ENCODE peak calls at places on chromosomes 11 and 22, in seven cellular contexts. One of them, this sample, is unnamed.

GRCh38 chr11:44681698-44682097 is 45.1 kb upstream of the TSPAN18 start:
- DNase-seq in HepG2: no peak
- DNase-seq in HCT116: no peak
- DNase-seq in H1: no peak
- DNase-seq in K562: no peak
- DNase-seq in GM12878: no peak
- DNase-seq in SK-N-SH: no peak
- DNase-seq in this sample: peak

GRCh38 chr22:46871826-46872225 is 109.4 kb downstream of the TBC1D22A start:
- DNase-seq in HepG2: no peak
- DNase-seq in HCT116: no peak
- DNase-seq in H1: no peak
- DNase-seq in K562: no peak
- DNase-seq in GM12878: no peak
- DNase-seq in SK-N-SH: no peak
- DNase-seq in this sample: no peak

GRCh38 chr11:90770007-90770406 is 547.2 kb upstream of the CHORDC1 start:
- DNase-seq in HepG2: no peak
- DNase-seq in HCT116: no peak
- DNase-seq in H1: no peak
- DNase-seq in K562: no peak
- DNase-seq in GM12878: no peak
- DNase-seq in SK-N-SH: no peak
- DNase-seq in this sample: no peak

GRCh38 chr11:46736146-46736545 is 17.1 kb downstream of the F2 start:
- DNase-seq in HepG2: no peak
- DNase-seq in HCT116: no peak
- DNase-seq in H1: no peak
- DNase-seq in K562: no peak
- DNase-seq in GM12878: no peak
- DNase-seq in SK-N-SH: no peak
- DNase-seq in this sample: no peak

GRCh38 chr11:3109434-3109833 is 52.2 kb upstream of the CARS1 start:
- DNase-seq in HepG2: no peak
- DNase-seq in HCT116: no peak
- DNase-seq in H1: no peak
- DNase-seq in K562: no peak
- DNase-seq in GM12878: no peak
- DNase-seq in SK-N-SH: peak
- DNase-seq in this sample: no peak

GRCh38 chr11:62535802-62536201 is 10.8 kb downstream of the AHNAK start:
- DNase-seq in HepG2: no peak
- DNase-seq in HCT116: no peak
- DNase-seq in H1: no peak
- DNase-seq in K562: no peak
- DNase-seq in GM12878: no peak
- DNase-seq in SK-N-SH: no peak
- DNase-seq in this sample: no peak

GRCh38 chr11:36452231-36452630 is 57.8 kb downstream of the TRAF6 start:
- DNase-seq in HepG2: no peak
- DNase-seq in HCT116: no peak
- DNase-seq in H1: no peak
- DNase-seq in K562: no peak
- DNase-seq in GM12878: no peak
- DNase-seq in SK-N-SH: no peak
- DNase-seq in this sample: no peak

GRCh38 chr22:21876486-21877176 is 9.2 kb upstream of the MAPK1 start:
- DNase-seq in HepG2: no peak
- DNase-seq in HCT116: no peak
- DNase-seq in H1: no peak
- DNase-seq in K562: peak
- DNase-seq in GM12878: no peak
- DNase-seq in SK-N-SH: peak
- DNase-seq in this sample: no peak

GRCh38 chr11:61744609-61745156 is 7.8 kb upstream of the MYRF start:
- DNase-seq in HepG2: no peak
- DNase-seq in HCT116: no peak
- DNase-seq in H1: no peak
- DNase-seq in K562: no peak
- DNase-seq in GM12878: no peak
- DNase-seq in SK-N-SH: no peak
- DNase-seq in this sample: no peak

GRCh38 chr11:110294509-110294908 is 1.9 kb downstream of the RDX start:
- DNase-seq in HepG2: no peak
- DNase-seq in HCT116: no peak
- DNase-seq in H1: no peak
- DNase-seq in K562: no peak
- DNase-seq in GM12878: no peak
- DNase-seq in SK-N-SH: no peak
- DNase-seq in this sample: no peak

GRCh38 chr11:59574467-59574866 is 41.1 kb downstream of the OSBP start:
- DNase-seq in HepG2: no peak
- DNase-seq in HCT116: no peak
- DNase-seq in H1: no peak
- DNase-seq in K562: no peak
- DNase-seq in GM12878: no peak
- DNase-seq in SK-N-SH: no peak
- DNase-seq in this sample: no peak

GRCh38 chr11:91871791-91872190 is 352.8 kb upstream of the FAT3 start:
- DNase-seq in HepG2: no peak
- DNase-seq in HCT116: no peak
- DNase-seq in H1: no peak
- DNase-seq in K562: no peak
- DNase-seq in GM12878: no peak
- DNase-seq in SK-N-SH: no peak
- DNase-seq in this sample: no peak

GRCh38 chr11:11502303-11502828 is 119.4 kb downstream of the GALNT18 start:
- DNase-seq in HepG2: no peak
- DNase-seq in HCT116: no peak
- DNase-seq in H1: no peak
- DNase-seq in K562: no peak
- DNase-seq in GM12878: no peak
- DNase-seq in SK-N-SH: peak
- DNase-seq in this sample: no peak

GRCh38 chr11:77093987-77094840 is 8.4 kb upstream of the OMP start:
- DNase-seq in HepG2: no peak
- DNase-seq in HCT116: no peak
- DNase-seq in H1: no peak
- DNase-seq in K562: no peak
- DNase-seq in GM12878: no peak
- DNase-seq in SK-N-SH: no peak
- DNase-seq in this sample: no peak

DNA sequence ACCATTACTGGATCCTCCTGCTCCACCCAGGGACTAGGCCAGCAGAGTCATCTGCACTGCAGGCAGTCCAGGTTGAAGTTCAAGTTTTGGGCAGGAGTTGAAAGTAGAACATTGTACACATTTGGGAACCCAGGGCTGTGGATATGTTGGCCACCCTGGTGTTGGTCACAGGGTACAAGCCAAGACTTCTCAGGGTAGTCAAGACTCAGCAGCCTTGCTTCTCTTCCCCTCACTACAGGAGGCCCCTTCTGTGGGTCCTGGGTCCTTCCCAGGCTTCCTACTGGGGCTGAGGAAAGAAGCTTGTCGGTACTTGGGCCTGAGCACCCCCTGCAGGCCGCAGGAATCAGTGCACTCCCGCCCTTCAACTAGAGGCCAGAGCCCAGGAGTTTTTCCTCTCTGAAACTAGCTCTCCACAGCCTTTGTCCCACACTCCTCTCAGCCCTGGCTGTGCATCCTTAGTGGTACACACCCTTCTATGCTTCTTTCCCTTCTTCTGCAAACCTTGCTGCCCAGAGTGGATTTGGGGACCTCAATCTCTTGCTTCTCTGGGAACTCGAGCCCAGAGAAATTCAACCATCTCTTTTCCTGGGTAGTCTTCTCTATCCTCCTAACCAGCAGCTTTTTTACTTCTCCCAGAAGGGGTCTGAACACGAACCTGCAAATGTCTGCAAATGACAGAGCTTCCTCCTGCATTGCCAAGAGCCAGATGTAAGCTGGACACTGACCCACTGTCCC is 2.6 kb upstream of the HPX start:
- DNase-seq in HepG2: peak
- DNase-seq in HCT116: no peak
- DNase-seq in H1: peak
- DNase-seq in K562: peak
- DNase-seq in GM12878: no peak
- DNase-seq in SK-N-SH: peak
- DNase-seq in this sample: peak
- TF ChIP-seq JUND in HepG2: no peak
- TF ChIP-seq JUND in HCT116: no peak
- TF ChIP-seq JUND in H1: no peak
- TF ChIP-seq JUND in K562: peak
- TF ChIP-seq JUND in GM12878: no peak
- TF ChIP-seq JUND in SK-N-SH: no peak
- TF ChIP-seq JUND in this sample: no peak

GRCh38 chr11:131760191-131760951 is 390.0 kb downstream of the NTM start:
- DNase-seq in HepG2: no peak
- DNase-seq in HCT116: no peak
- DNase-seq in H1: peak
- DNase-seq in K562: no peak
- DNase-seq in GM12878: no peak
- DNase-seq in SK-N-SH: no peak
- DNase-seq in this sample: no peak

GRCh38 chr11:131762346-131763110 is 392.1 kb downstream of the NTM start:
- DNase-seq in HepG2: no peak
- DNase-seq in HCT116: no peak
- DNase-seq in H1: no peak
- DNase-seq in K562: no peak
- DNase-seq in GM12878: no peak
- DNase-seq in SK-N-SH: no peak
- DNase-seq in this sample: no peak

GRCh38 chr11:131764126-131764525 is 393.7 kb downstream of the NTM start:
- DNase-seq in HepG2: no peak
- DNase-seq in HCT116: no peak
- DNase-seq in H1: no peak
- DNase-seq in K562: no peak
- DNase-seq in GM12878: no peak
- DNase-seq in SK-N-SH: no peak
- DNase-seq in this sample: no peak

GRCh38 chr11:131766637-131767036 is 396.2 kb downstream of the NTM start:
- DNase-seq in HepG2: no peak
- DNase-seq in HCT116: no peak
- DNase-seq in H1: no peak
- DNase-seq in K562: no peak
- DNase-seq in GM12878: no peak
- DNase-seq in SK-N-SH: no peak
- DNase-seq in this sample: no peak

DNA sequence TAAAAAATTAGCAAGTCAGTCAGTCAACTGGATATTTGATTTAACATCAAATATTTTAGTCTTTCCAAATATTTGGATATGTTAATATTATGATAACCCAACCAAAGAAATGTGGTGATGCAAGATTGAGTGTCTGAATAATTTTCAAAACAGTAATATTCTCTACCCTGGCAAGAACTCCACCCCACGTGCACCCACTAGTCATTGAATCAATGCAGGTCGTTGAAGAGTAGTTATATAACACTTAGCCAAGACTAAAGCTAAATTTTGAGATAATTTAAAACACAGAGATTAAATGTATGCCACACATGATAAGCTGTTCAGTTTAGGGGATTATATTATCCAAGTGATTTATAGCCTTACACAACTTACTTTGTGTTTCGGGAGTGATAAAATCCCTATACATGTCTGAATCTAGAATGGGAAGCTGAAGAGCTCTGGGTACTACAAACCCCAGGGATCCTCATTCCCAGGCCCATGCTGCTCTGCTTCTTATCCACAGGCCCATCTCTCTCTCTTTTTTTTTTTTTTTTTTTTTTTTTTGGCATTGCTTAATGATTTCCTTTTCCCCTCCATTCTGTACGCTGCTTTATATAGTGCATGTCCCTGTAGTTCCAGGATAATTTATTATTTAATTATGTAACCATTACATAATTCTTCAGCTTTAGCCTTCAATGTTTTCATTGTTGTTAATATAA is 392.9 kb downstream of the NTM start:
- DNase-seq in HepG2: no peak
- DNase-seq in HCT116: no peak
- DNase-seq in H1: no peak
- DNase-seq in K562: no peak
- DNase-seq in GM12878: no peak
- DNase-seq in SK-N-SH: peak
- DNase-seq in this sample: no peak
- TF ChIP-seq JUND in HepG2: no peak
- TF ChIP-seq JUND in HCT116: no peak
- TF ChIP-seq JUND in H1: no peak
- TF ChIP-seq JUND in K562: no peak
- TF ChIP-seq JUND in GM12878: no peak
- TF ChIP-seq JUND in SK-N-SH: no peak
- TF ChIP-seq JUND in this sample: no peak

GRCh38 chr22:44678245-44678979 is 23.6 kb upstream of the PRR5 start:
- DNase-seq in HepG2: no peak
- DNase-seq in HCT116: no peak
- DNase-seq in H1: no peak
- DNase-seq in K562: no peak
- DNase-seq in GM12878: no peak
- DNase-seq in SK-N-SH: no peak
- DNase-seq in this sample: no peak
- TF ChIP-seq JUND in HepG2: no peak
- TF ChIP-seq JUND in HCT116: no peak
- TF ChIP-seq JUND in H1: no peak
- TF ChIP-seq JUND in K562: no peak
- TF ChIP-seq JUND in GM12878: no peak
- TF ChIP-seq JUND in SK-N-SH: no peak
- TF ChIP-seq JUND in this sample: no peak

DNA sequence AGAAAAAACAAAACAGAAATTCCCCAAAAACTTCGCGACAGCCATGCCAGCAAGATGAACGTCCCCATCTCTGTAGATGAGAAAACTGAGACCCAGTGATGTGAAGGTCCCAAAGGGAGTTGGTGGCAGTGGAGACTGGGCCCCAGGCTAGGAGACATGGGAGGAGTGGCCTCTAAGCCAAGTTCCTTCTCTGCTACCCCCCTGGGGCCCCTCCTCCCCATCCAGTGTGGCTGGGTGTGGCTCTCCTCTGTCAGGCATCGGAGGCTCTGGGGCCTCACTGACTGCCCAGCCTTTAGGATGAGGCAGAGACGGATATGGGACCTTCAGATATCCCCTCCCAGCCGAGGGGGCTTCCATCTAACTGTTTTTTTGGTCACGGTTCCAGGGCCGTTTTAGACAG is 9.8 kb downstream of the RELT start:
- DNase-seq in HepG2: no peak
- DNase-seq in HCT116: no peak
- DNase-seq in H1: no peak
- DNase-seq in K562: peak
- DNase-seq in GM12878: peak
- DNase-seq in SK-N-SH: no peak
- DNase-seq in this sample: no peak
- TF ChIP-seq JUND in HepG2: no peak
- TF ChIP-seq JUND in HCT116: no peak
- TF ChIP-seq JUND in H1: no peak
- TF ChIP-seq JUND in K562: no peak
- TF ChIP-seq JUND in GM12878: no peak
- TF ChIP-seq JUND in SK-N-SH: no peak
- TF ChIP-seq JUND in this sample: no peak

GRCh38 chr22:23700706-23701105 is 9.9 kb downstream of the RGL4 start:
- DNase-seq in HepG2: peak
- DNase-seq in HCT116: no peak
- DNase-seq in H1: no peak
- DNase-seq in K562: no peak
- DNase-seq in GM12878: no peak
- DNase-seq in SK-N-SH: no peak
- DNase-seq in this sample: no peak
- TF ChIP-seq JUND in HepG2: no peak
- TF ChIP-seq JUND in HCT116: no peak
- TF ChIP-seq JUND in H1: no peak
- TF ChIP-seq JUND in K562: peak
- TF ChIP-seq JUND in GM12878: no peak
- TF ChIP-seq JUND in SK-N-SH: no peak
- TF ChIP-seq JUND in this sample: no peak

This sample was measured in T47D.